ENCODE peak calls at places on chromosome 3, in ten cellular contexts. G is tibial artery; J is esophagus muscularis mucosa; W is ascending aorta; P is GM23248; R is gastrocnemius medialis; C is fibroblast of lung; K is DND-41; U is mammary epithelial cell; S is CD8-positive, alpha-beta T cell. N is an unnamed sample.
A peak's percentile ranks its signal among the peaks of the same experiment; 100 is the strongest.

GRCh38 chr3:78845605-78846004 is 922.2 kb downstream of the ROBO1 start:
- DNase-seq in S (no peak), G (no peak), C (no peak), U (no peak), R (no peak), K (no peak), J (no peak), W (no peak), P (no peak), N (no peak)

GRCh38 chr3:45628746-45629145 is 34.2 kb downstream of the LIMD1 start:
- DNase-seq in W (no peak), J (no peak), K (no peak), P (no peak), S (no peak), C (no peak), U (no peak), R (no peak), G (peak; percentile 35), N (no peak)

GRCh38 chr3:67018789-67019525 is 20.9 kb downstream of the KBTBD8 start:
- DNase-seq in U (peak; percentile 1), W (no peak), S (no peak), G (no peak), J (no peak), C (no peak), K (no peak), P (no peak), R (no peak), N (no peak)

GRCh38 chr3:98778383-98778782 is 15.2 kb downstream of the ST3GAL6 start:
- DNase-seq in R (no peak), K (no peak), W (no peak), J (no peak), S (no peak), P (peak; percentile 36), G (no peak), U (peak; percentile 71), C (peak; percentile 80), N (no peak)

GRCh38 chr3:41223691-41224090 is 24.4 kb downstream of the CTNNB1 start:
- DNase-seq in R (no peak), G (no peak), C (no peak), S (no peak), P (no peak), J (no peak), K (no peak), U (no peak), W (no peak), N (no peak)

GRCh38 chr3:157444789-157445188 is 8.1 kb downstream of the PTX3 start:
- DNase-seq in W (no peak), U (no peak), K (no peak), P (no peak), J (no peak), R (no peak), C (no peak), G (no peak), S (no peak), N (no peak)

GRCh38 chr3:9175421-9175820 is 74.0 kb downstream of the SRGAP3 start:
- DNase-seq in W (no peak), G (no peak), U (peak; percentile 85), R (no peak), J (no peak), K (no peak), S (no peak), C (peak; percentile 37), P (peak; percentile 13), N (no peak)

GRCh38 chr3:171974986-171975837 is 64.2 kb upstream of the FNDC3B start:
- DNase-seq in S (no peak), K (no peak), G (no peak), C (peak; percentile 89), P (peak; percentile 57), W (no peak), U (no peak), R (no peak), J (no peak), N (no peak)

GRCh38 chr3:70970952-70971351 is 612.6 kb downstream of the FOXP1 start:
- DNase-seq in R (no peak), P (no peak), S (no peak), G (no peak), U (no peak), W (no peak), C (no peak), K (no peak), J (no peak), N (no peak)

GRCh38 chr3:39254806-39255449 is 24.9 kb downstream of the CX3CR1 start:
- DNase-seq in G (no peak), J (no peak), C (peak; percentile 77), U (peak; percentile 45), P (peak; percentile 75), S (no peak), K (no peak), R (no peak), W (no peak), N (no peak)
- H3K4me1 ChIP-seq in G (no peaks in the 10 kb centered on the region), J (peaks cover 30% of the 10 kb centered on the region), C (peaks cover 4% of the 10 kb centered on the region), U (peaks cover 12% of the 10 kb centered on the region), P (peaks cover 10% of the 10 kb centered on the region), S (peaks cover 10% of the 10 kb centered on the region), K (no peaks in the 10 kb centered on the region), R (peaks cover 14% of the 10 kb centered on the region), W (peaks cover 8% of the 10 kb centered on the region), N (peaks cover 17% of the 10 kb centered on the region)

GRCh38 chr3:58062469-58062868 is 54.2 kb downstream of the FLNB start:
- DNase-seq in C (peak; percentile 51), P (peak; percentile 56), G (no peak), J (no peak), R (no peak), U (no peak), S (no peak), K (no peak), W (no peak), N (no peak)

GRCh38 chr3:58063424-58063823 is 55.2 kb downstream of the FLNB start:
- DNase-seq in U (peak; percentile 54), J (no peak), R (peak; percentile 28), C (peak; percentile 93), S (no peak), G (no peak), W (no peak), K (no peak), P (peak; percentile 86), N (no peak)

GRCh38 chr3:58058654-58059263 is 50.5 kb downstream of the FLNB start:
- DNase-seq in P (peak; percentile 88), W (no peak), U (no peak), J (no peak), C (peak; percentile 83), S (no peak), R (no peak), K (no peak), G (no peak), N (no peak)

GRCh38 chr3:58063022-58063421 is 54.8 kb downstream of the FLNB start:
- DNase-seq in U (no peak), S (no peak), C (no peak), R (no peak), J (no peak), P (no peak), G (no peak), W (no peak), K (no peak), N (no peak)

DNA sequence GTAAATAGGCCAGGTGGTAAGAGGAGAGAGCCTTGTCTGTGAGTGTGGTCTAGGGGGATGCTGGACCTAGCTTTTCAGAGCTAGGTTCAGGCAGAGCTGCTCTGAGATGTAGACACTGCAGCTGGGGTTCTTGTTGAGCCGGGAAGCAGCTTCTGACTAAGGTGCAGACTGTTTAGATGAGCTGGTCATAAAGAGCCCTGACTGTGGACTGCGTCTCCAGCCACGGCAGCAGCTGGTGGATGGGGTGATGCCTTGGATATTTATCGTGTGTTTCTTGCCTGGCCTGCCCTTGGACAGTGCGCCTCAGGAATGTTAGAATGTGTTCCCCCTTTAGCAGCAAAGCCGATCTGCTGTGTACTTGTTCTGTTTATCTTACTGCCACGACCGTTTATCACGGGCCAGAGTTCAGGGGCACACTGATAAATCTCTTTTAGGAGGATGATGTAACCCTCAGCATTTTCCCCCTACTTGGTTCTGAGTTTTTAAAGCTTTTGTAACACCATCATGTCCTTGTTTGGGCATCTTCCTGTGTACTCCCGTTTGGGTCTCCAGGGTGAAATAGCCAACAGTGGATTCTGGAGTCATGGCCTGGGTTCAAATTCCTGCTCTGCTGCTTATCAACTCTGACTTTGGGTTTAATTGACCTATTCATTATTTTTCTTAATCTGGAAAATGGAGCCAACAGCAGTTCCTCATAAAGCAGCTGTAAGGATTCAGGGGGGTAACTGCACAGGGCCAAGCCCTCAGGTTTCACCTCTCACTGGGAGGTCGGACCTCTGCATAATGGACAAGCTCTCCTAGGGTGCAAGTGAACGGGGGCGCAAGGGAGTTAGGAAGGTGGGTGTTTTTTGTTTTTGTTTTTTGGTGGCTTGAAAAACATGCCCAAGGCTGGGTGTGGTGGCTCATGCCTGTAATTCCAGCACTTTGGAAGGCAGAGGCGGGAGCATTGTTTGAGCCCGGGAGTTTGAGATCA is 51.4 kb downstream of the FLNB start:
- DNase-seq in K (no peak), S (no peak), C (peak; percentile 95), R (no peak), G (no peak), P (peak; percentile 94), U (no peak), J (no peak), W (no peak), N (no peak)
- H3K4me1 ChIP-seq in K (no peaks in the 10 kb centered on the region), S (peaks cover 8% of the 10 kb centered on the region), C (peaks cover 27% of the 10 kb centered on the region), R (peaks cover 9% of the 10 kb centered on the region), G (no peaks in the 10 kb centered on the region), P (peaks cover 83% of the 10 kb centered on the region), U (peaks cover 43% of the 10 kb centered on the region), J (peaks cover 75% of the 10 kb centered on the region), W (peaks cover 51% of the 10 kb centered on the region), N (no peaks in the 10 kb centered on the region)

GRCh38 chr3:152399374-152399773 is 130.6 kb downstream of the MBNL1 start:
- DNase-seq in U (peak; percentile 73), C (peak; percentile 73), S (no peak), P (peak; percentile 82), K (no peak), G (no peak), J (no peak), R (no peak), W (no peak), N (no peak)
- H3K4me1 ChIP-seq in U (peaks cover 9% of the 10 kb centered on the region), C (peaks cover 16% of the 10 kb centered on the region), S (peaks cover 67% of the 10 kb centered on the region), P (peaks cover 63% of the 10 kb centered on the region), K (no peaks in the 10 kb centered on the region), G (peaks cover 3% of the 10 kb centered on the region), J (peaks cover 94% of the 10 kb centered on the region), R (peaks cover 85% of the 10 kb centered on the region), W (peaks cover 89% of the 10 kb centered on the region), N (peaks cover 65% of the 10 kb centered on the region)

DNA sequence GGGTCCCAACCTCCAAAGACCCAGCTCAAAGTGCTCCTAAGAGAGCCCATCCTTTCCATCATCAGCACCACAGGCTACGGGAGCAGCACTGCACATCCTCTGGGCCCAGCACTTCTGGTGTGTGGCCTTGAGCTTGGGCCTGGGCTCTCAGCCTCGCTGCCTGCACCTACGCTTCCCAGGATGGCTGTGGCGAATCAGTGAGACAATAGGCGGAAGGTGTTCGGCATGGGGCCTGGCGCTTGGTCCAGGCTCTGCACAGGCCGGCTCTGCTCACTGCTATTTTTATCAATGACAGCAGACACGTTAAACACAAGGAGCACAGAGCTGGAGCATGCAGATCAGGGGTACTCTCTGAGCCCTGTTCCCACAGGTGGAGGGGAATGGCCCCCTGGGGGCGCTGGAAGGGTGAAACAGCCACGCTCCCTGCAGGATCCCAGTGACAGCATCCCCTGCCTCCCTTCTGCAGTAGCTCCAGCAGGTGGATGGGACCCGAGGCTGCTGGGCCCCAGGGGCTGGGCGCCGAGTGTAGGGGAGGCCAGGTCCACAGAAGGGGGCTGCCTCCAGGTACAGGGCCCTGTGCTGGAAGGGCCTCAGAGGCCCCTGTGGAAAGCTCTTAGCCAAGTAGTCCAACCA is 90.0 kb upstream of the RPL32 start:
- DNase-seq in K (no peak), R (peak; percentile 57), W (no peak), J (no peak), S (no peak), U (no peak), G (no peak), P (no peak), C (no peak), N (no peak)
- H3K4me1 ChIP-seq in K (no peaks in the 10 kb centered on the region), R (peaks cover 75% of the 10 kb centered on the region), W (peaks cover 53% of the 10 kb centered on the region), J (peaks cover 71% of the 10 kb centered on the region), S (no peaks in the 10 kb centered on the region), U (no peaks in the 10 kb centered on the region), G (peaks cover 12% of the 10 kb centered on the region), P (no peaks in the 10 kb centered on the region), C (peaks cover 6% of the 10 kb centered on the region), N (no peaks in the 10 kb centered on the region)

GRCh38 chr3:129558772-129559564 is 16.0 kb downstream of the H1-8 start:
- DNase-seq in J (no peak), W (no peak), U (no peak), S (no peak), K (no peak), G (no peak), R (no peak), C (peak; percentile 79), P (peak; percentile 79), N (no peak)
- H3K4me1 ChIP-seq in J (peaks cover 89% of the 10 kb centered on the region), W (peaks cover 66% of the 10 kb centered on the region), U (peaks cover 15% of the 10 kb centered on the region), S (peaks cover 4% of the 10 kb centered on the region), K (no peaks in the 10 kb centered on the region), G (peaks cover 12% of the 10 kb centered on the region), R (peaks cover 46% of the 10 kb centered on the region), C (peaks cover 46% of the 10 kb centered on the region), P (peaks cover 36% of the 10 kb centered on the region), N (no peaks in the 10 kb centered on the region)

N was measured in CD4-positive, CD25-positive, alpha-beta regulatory T cell.